ENCODE peak calls at places on chromosomes 2 and 18, in seven cellular contexts. R is HFF-Myc, D is fibroblast of pulmonary artery, T is Peyer's patch, M is choroid plexus epithelial cell, F is pancreas, Q is A673. B is an unnamed sample.

GRCh38 chr2:157329524-157329923 is 3.9 kb upstream of the ERMN start:
- DNase-seq in R (no peak), Q (no peak), D (no peak), F (peak; percentile 60), T (no peak), M (no peak), B (no peak)

GRCh38 chr2:128320609-128321420 is 2.1 kb upstream of the HS6ST1 start:
- DNase-seq in Q (no peak), R (no peak), D (no peak), F (no peak), M (no peak), T (peak; percentile 14), B (no peak)

GRCh38 chr18:44846450-44846849 is 165.8 kb downstream of the SETBP1 start:
- DNase-seq in D (no peak), Q (no peak), R (no peak), F (no peak), T (no peak), M (no peak), B (no peak)

GRCh38 chr18:57466745-57467144 is 31.6 kb downstream of the ONECUT2 start:
- DNase-seq in T (no peak), Q (no peak), M (peak; percentile 1), F (no peak), R (no peak), D (no peak), B (no peak)

GRCh38 chr2:139369423-139370409 is 589.5 kb upstream of the NXPH2 start:
- DNase-seq in M (no peak), D (no peak), F (no peak), R (no peak), Q (no peak), T (no peak), B (no peak)

GRCh38 chr2:160408575-160409291 is 84.9 kb downstream of the RBMS1 start:
- DNase-seq in D (no peak), T (no peak), M (no peak), R (no peak), Q (no peak), F (no peak), B (no peak)

GRCh38 chr2:85564144-85564563 is 2.9 kb upstream of the GGCX start:
- DNase-seq in D (no peak), F (no peak), R (no peak), T (no peak), Q (no peak), M (no peak), B (no peak)

GRCh38 chr18:79523738-79524180 is 128.0 kb downstream of the NFATC1 start:
- DNase-seq in Q (no peak), M (no peak), R (no peak), F (no peak), T (peak; percentile 95), D (no peak), B (no peak)

GRCh38 chr2:223469270-223470057 is 132.7 kb downstream of the SCG2 start:
- DNase-seq in Q (peak; percentile 24), T (no peak), D (peak; percentile 76), F (no peak), R (no peak), M (peak; percentile 98), B (peak; percentile 88)

GRCh38 chr2:158561054-158561453 is 104.3 kb downstream of the PKP4 start:
- DNase-seq in M (no peak), Q (no peak), F (no peak), D (no peak), T (no peak), R (no peak), B (no peak)

GRCh38 chr2:74779587-74780135 is 54.3 kb upstream of the HK2 start:
- DNase-seq in D (no peak), F (no peak), R (no peak), M (no peak), T (no peak), Q (no peak), B (no peak)

GRCh38 chr18:52422985-52423601 is 83.1 kb downstream of the DCC start:
- DNase-seq in R (no peak), Q (peak; percentile 83), T (no peak), D (no peak), F (no peak), M (no peak), B (no peak)

GRCh38 chr2:74585406-74586182 is 31.1 kb downstream of the DOK1 start:
- DNase-seq in T (no peak), D (no peak), Q (peak; percentile 40), R (no peak), M (peak; percentile 37), F (no peak), B (no peak)

GRCh38 chr2:227871375-227871788 is at the start of gene DAW1:
- DNase-seq in R (peak; percentile 11), T (no peak), D (peak; percentile 84), M (peak; percentile 82), Q (peak; percentile 65), F (peak; percentile 51), B (no peak)

GRCh38 chr2:142867161-142867560 is 10.3 kb upstream of the KYNU start:
- DNase-seq in D (peak; percentile 3), Q (no peak), T (no peak), M (no peak), R (no peak), F (no peak), B (no peak)

GRCh38 chr2:217910875-217911212 is 92.0 kb downstream of the TNS1 start:
- DNase-seq in T (no peak), D (no peak), F (no peak), Q (no peak), M (no peak), R (no peak), B (no peak)

GRCh38 chr2:97995026-97995733 is 568 bp downstream of the TMEM131 start:
- DNase-seq in T (peak; percentile 64), Q (peak; percentile 58), M (peak; percentile 39), R (no peak), F (no peak), D (peak; percentile 51), B (peak; percentile 50)

GRCh38 chr2:64049633-64050220 is 30.5 kb upstream of the VPS54 start:
- DNase-seq in D (peak; percentile 83), F (peak; percentile 79), T (peak; percentile 64), R (peak; percentile 51), Q (peak; percentile 86), M (peak; percentile 83), B (peak; percentile 84)

DNA sequence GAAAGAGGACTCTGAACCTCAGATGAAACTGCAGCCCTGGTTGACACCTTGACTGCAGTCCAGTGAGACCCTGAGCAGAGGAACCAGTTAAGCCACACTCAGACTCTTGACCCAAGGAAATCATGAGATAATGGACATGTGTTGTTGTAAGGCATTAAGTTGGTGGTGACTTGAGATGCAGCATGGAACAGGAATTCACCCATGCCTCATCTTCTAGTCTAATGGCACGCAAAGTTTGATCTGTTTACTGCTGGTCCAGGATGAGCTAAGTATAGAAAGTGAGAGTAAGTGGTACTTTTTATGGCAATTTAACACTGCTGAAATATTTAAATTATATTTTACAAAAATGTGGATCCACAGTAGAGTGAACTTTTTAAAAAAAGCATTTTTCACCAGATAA is 51.3 kb upstream of the LTBP1 start:
- DNase-seq in D (no peak), M (no peak), T (no peak), Q (no peak), R (no peak), F (no peak), B (peak; percentile 22)
- H3K4me3 ChIP-seq in D (no peak overlapping the region), M (no peak overlapping the region), T (no peak overlapping the region), Q (no peak overlapping the region), R (no peak overlapping the region), F (no peak overlapping the region), B (no peak overlapping the region)

DNA sequence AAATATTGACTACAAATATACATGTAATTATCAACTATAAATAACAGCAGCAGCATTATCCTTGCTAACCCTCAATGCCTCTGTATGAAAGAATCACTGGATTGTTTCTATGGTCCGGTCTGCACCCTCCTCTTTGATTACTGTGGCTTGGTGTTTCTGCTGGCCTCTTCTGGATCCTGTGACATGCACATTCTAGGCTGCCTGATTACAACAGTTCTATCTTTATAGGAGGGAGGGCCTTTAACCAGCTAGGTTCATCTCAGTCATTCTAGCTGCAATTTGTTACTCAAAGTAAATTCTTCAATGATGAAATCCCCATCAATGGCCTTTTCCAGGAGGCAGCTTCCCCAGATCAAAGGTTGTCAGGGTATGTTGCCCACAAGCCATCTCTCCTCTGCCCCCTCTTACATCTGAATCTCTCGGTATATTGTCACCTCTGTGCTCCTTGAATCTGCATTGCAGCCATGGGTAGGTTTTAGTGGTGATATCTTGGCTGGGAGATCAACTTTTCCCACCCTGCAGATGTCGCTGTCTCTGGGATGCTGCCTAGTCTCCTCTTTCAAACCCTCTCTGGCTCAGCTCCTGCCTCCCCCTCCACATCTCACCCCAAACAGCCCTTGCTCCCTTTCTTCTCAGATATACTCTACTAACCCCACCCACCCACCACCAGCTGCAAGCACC is 106.3 kb upstream of the BZW1 start:
- DNase-seq in M (peak; percentile 54), T (no peak), F (no peak), Q (peak; percentile 68), R (no peak), D (peak; percentile 40), B (no peak)
- TF ChIP-seq CTCF in M (peak; percentile 74), T (no peak), F (no peak), Q (peak; percentile 62), R (peak; percentile 36), D (peak; percentile 48), B (peak; percentile 25)

GRCh38 chr2:161423351-161424178 is 7.5 kb downstream of the TBR1 start:
- DNase-seq in T (no peak), M (no peak), Q (no peak), F (no peak), R (no peak), D (no peak), B (no peak)
- H3K4me3 ChIP-seq in T (peak overlapping the region; percentile 46), M (no peak overlapping the region), Q (no peak overlapping the region), F (no peak overlapping the region), R (no peak overlapping the region), D (no peak overlapping the region), B (no peak overlapping the region)

GRCh38 chr2:239128706-239129105 is 272.1 kb downstream of the HDAC4 start:
- DNase-seq in T (no peak), M (no peak), F (no peak), Q (no peak), R (no peak), D (no peak), B (no peak)

GRCh38 chr2:239131521-239131920 is 269.3 kb downstream of the HDAC4 start:
- DNase-seq in R (no peak), M (no peak), F (no peak), T (no peak), Q (no peak), D (no peak), B (no peak)

GRCh38 chr2:239129147-239129896 is 271.5 kb downstream of the HDAC4 start:
- DNase-seq in R (no peak), Q (no peak), D (no peak), F (no peak), M (peak; percentile 19), T (no peak), B (peak; percentile 28)

GRCh38 chr2:239130786-239131325 is 270.0 kb downstream of the HDAC4 start:
- DNase-seq in T (no peak), M (no peak), F (no peak), Q (no peak), R (no peak), D (no peak), B (no peak)

DNA sequence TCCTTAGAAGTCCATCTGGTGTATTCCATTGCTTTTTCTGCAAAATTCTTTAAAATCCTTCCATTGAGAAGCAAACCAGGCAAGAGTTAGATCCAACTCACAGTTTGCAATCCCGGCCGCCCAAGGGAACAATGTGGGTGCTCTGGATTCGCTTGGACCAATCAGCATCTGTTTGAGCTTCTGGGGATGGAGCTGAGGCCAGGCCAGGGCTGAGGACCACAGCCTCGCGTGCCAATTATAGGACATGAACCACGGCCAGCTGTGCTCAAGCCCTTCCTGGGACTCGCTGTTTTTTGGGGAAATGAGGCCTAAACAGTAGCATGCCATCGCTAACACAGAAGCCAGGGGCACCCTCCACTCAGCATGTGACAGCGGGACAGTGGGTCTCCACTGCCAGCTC is 270.8 kb downstream of the HDAC4 start:
- DNase-seq in R (no peak), T (no peak), F (no peak), M (no peak), Q (no peak), D (no peak), B (no peak)
- TF ChIP-seq CTCF in R (no peak), T (no peak), F (no peak), M (no peak), Q (no peak), D (no peak), B (no peak)